ENCODE peak calls at places on chromosomes 6 and 20, in eight cellular contexts. N is sigmoid colon, V is tibial nerve, U is uterus, H is heart left ventricle, B is body of pancreas, L is adrenal gland, K is Peyer's patch. I is an unnamed sample. For H3K4me1, the result is how much of the 10 kb centered on the place peaks cover.

GRCh38 chr6:28892525-28892924 is 31.3 kb downstream of the TRIM27 start:
- DNase-seq in N (no peak), V (no peak), U (no peak), H (no peak), B (no peak), L (no peak), K (no peak), I (no peak)

GRCh38 chr6:1296542-1296941 is 15.4 kb upstream of the FOXQ1 start:
- DNase-seq in N (no peak), V (no peak), U (no peak), H (no peak), B (no peak), L (no peak), K (no peak), I (no peak)

GRCh38 chr6:167789358-167789757 is 37.4 kb upstream of the AFDN start:
- DNase-seq in N (peak), V (no peak), U (no peak), H (no peak), B (no peak), L (no peak), K (no peak), I (no peak)

GRCh38 chr6:139265512-139266190 is 26.1 kb downstream of the TXLNB start:
- DNase-seq in N (no peak), V (no peak), U (no peak), H (no peak), B (no peak), L (no peak), K (no peak), I (no peak)

GRCh38 chr20:44961024-44961866 is 1.0 kb upstream of the TOMM34 start:
- DNase-seq in N (no peak), V (no peak), U (no peak), H (no peak), B (no peak), L (no peak), K (no peak), I (no peak)

GRCh38 chr20:43914286-43914685 is 366 bp upstream of the TOX2 start:
- DNase-seq in N (no peak), V (no peak), U (no peak), H (no peak), B (no peak), L (no peak), K (peak), I (no peak)

GRCh38 chr6:33299237-33299944 is 649 bp upstream of the RGL2 start:
- DNase-seq in N (peak), V (peak), U (peak), H (peak), B (peak), L (peak), K (peak), I (peak)

GRCh38 chr6:128070406-128070805 is 169.5 kb upstream of the THEMIS start:
- DNase-seq in N (no peak), V (no peak), U (no peak), H (no peak), B (no peak), L (no peak), K (no peak), I (no peak)

GRCh38 chr6:14743465-14744211 is 502.2 kb upstream of the JARID2 start:
- DNase-seq in N (peak), V (no peak), U (no peak), H (no peak), B (peak), L (peak), K (no peak), I (no peak)

GRCh38 chr6:17394192-17394611 is 807 bp downstream of the CAP2 start:
- DNase-seq in N (peak), V (no peak), U (peak), H (peak), B (peak), L (peak), K (no peak), I (peak)

GRCh38 chr6:21360353-21360752 is 233.2 kb upstream of the SOX4 start:
- DNase-seq in N (no peak), V (no peak), U (no peak), H (no peak), B (peak), L (no peak), K (no peak), I (no peak)

GRCh38 chr6:36130672-36131516 is 581 bp downstream of the MAPK13 start:
- DNase-seq in N (peak), V (no peak), U (no peak), H (no peak), B (peak), L (peak), K (peak), I (peak)

GRCh38 chr6:45504947-45505346 is 127.2 kb upstream of the SUPT3H start:
- DNase-seq in N (no peak), V (no peak), U (no peak), H (no peak), B (peak), L (no peak), K (no peak), I (no peak)

GRCh38 chr6:3915076-3915791 is 66.1 kb downstream of the FAM50B start:
- DNase-seq in N (no peak), V (no peak), U (no peak), H (no peak), B (no peak), L (no peak), K (no peak), I (no peak)

GRCh38 chr6:161139766-161140553 is 133.9 kb downstream of the AGPAT4 start:
- DNase-seq in N (peak), V (no peak), U (no peak), H (no peak), B (no peak), L (peak), K (no peak), I (peak)
- TF ChIP-seq POLR2A in N (no peak), V (no peak), U (no peak), H (no peak), B (no peak), L (no peak), K (no peak), I (no peak)

GRCh38 chr6:129513471-129513870 is 196.5 kb downstream of the ARHGAP18 start:
- DNase-seq in N (no peak), V (no peak), U (no peak), H (no peak), B (no peak), L (no peak), K (no peak), I (no peak)

GRCh38 chr6:129507846-129508245 is 202.1 kb downstream of the ARHGAP18 start:
- DNase-seq in N (no peak), V (no peak), U (no peak), H (no peak), B (no peak), L (no peak), K (no peak), I (no peak)

GRCh38 chr6:129507059-129507807 is 202.7 kb downstream of the ARHGAP18 start:
- DNase-seq in N (no peak), V (no peak), U (no peak), H (no peak), B (peak), L (no peak), K (no peak), I (no peak)

GRCh38 chr6:129515004-129515403 is 195.0 kb downstream of the ARHGAP18 start:
- DNase-seq in N (no peak), V (no peak), U (no peak), H (no peak), B (no peak), L (no peak), K (no peak), I (no peak)

DNA sequence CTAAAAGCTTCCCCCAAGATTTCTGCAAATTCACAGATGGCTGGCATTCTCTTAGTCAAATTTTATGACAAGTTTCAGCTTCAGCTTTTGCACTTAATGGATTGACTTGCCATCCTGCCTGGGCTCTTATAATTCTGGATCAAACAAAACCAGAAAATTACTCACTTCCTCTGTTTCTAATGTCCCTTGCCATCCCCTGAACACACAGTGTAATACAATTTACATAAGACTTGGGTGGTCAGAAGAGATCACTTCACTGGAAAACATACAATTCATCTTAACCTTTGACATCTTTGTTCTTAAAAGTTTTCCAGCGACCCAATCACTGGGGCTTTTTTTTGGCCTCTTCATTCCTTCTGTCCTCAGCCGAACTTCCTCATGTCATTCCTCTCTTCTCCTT is 199.0 kb downstream of the ARHGAP18 start:
- DNase-seq in N (no peak), V (no peak), U (no peak), H (no peak), B (no peak), L (no peak), K (no peak), I (no peak)
- TF ChIP-seq CTCF in N (no peak), V (no peak), U (no peak), H (no peak), B (no peak), L (no peak), K (no peak), I (no peak)

GRCh38 chr6:118844915-118845314 is 49.0 kb upstream of the ASF1A start:
- DNase-seq in N (no peak), V (no peak), U (no peak), H (no peak), B (no peak), L (no peak), K (no peak), I (no peak)
- H3K4me1 ChIP-seq in N (under half), V (under half), U (under half), H (under half), B (under half), L (under half), K (under half), I (under half)

GRCh38 chr6:118744261-118744941 is 93.0 kb upstream of the CEP85L start:
- DNase-seq in N (no peak), V (no peak), U (no peak), H (no peak), B (no peak), L (no peak), K (no peak), I (no peak)
- TF ChIP-seq POLR2A in N (no peak), V (no peak), U (no peak), H (no peak), B (no peak), L (no peak), K (no peak), I (no peak)

DNA sequence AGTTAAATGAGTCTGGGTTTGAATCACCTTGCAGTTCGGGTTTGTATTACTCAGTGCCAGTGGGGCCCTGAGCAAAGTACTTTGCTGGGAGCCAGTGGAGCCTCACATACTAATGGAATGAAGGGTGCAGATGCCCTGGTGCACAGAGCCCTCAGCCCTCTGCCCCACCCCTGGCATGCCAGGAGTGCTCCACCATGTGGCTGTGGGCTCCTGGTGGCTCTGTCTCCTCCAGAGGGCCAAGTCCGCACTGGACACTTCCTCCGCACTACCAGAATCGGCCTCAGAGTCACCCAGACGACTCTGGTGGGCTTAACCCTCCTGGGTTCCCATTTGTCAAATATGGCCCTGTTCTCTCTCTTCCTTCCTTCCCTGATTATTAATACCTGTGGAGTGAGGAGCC is 94.0 kb downstream of the STK35 start:
- DNase-seq in N (no peak), V (no peak), U (no peak), H (no peak), B (no peak), L (no peak), K (no peak), I (no peak)
- TF ChIP-seq CTCF in N (no peak), V (no peak), U (no peak), H (no peak), B (no peak), L (no peak), K (no peak), I (no peak)

I was measured in breast epithelium.